ENCODE peak calls at places on chromosomes 16 and 17, in seven cellular contexts. B, F, H, K, I, Y and W are unnamed samples.

GRCh38 chr17:49612721-49613120 is 37.0 kb downstream of the NXPH3 start:
- DNase-seq in K (no peak), H (no peak), B (no peak), I (no peak), F (no peak), Y (no peak), W (no peak)

GRCh38 chr16:11914759-11915643 is 755 bp downstream of the GSPT1 start:
- DNase-seq in B (peak), Y (peak), F (peak), H (no peak), K (peak), I (peak), W (no peak)

GRCh38 chr16:76235025-76235424 is 42.2 kb upstream of the CNTNAP4 start:
- DNase-seq in H (no peak), Y (no peak), B (peak), K (no peak), F (no peak), I (no peak), W (no peak)

GRCh38 chr17:62950067-62950466 is 16.0 kb upstream of the TANC2 start:
- DNase-seq in F (no peak), K (peak), B (no peak), Y (peak), I (peak), H (peak), W (no peak)

GRCh38 chr16:12833939-12834338 is 30.3 kb upstream of the CPPED1 start:
- DNase-seq in I (peak), K (peak), Y (no peak), H (no peak), F (no peak), B (no peak), W (peak)

GRCh38 chr17:50128441-50129302 is 1.3 kb downstream of the SAMD14 start:
- DNase-seq in F (no peak), K (peak), B (no peak), Y (no peak), I (no peak), H (no peak), W (no peak)

GRCh38 chr16:12802661-12803060 is 1.0 kb downstream of the CPPED1 start:
- DNase-seq in B (no peak), Y (no peak), I (no peak), H (no peak), F (no peak), K (no peak), W (no peak)

GRCh38 chr16:52496051-52496876 is 50.7 kb downstream of the TOX3 start:
- DNase-seq in F (no peak), H (no peak), B (no peak), K (no peak), Y (no peak), I (no peak), W (no peak)

GRCh38 chr16:83137326-83137770 is 510.6 kb downstream of the CDH13 start:
- DNase-seq in I (peak), Y (peak), H (no peak), B (no peak), F (no peak), K (peak), W (no peak)

GRCh38 chr16:59510008-59510424 is 775.9 kb upstream of the GOT2 start:
- DNase-seq in Y (no peak), K (no peak), B (no peak), I (peak), H (no peak), F (no peak), W (no peak)

GRCh38 chr16:74468807-74469511 is 47.7 kb upstream of the CLEC18B start:
- DNase-seq in B (no peak), H (no peak), K (no peak), F (no peak), Y (no peak), I (no peak), W (no peak)

GRCh38 chr17:34755371-34755770 is 176.0 kb downstream of the TMEM132E start:
- DNase-seq in K (no peak), Y (no peak), H (no peak), F (peak), I (no peak), B (no peak), W (no peak)

GRCh38 chr17:77572851-77573250 is 385.7 kb upstream of the TNRC6C start:
- DNase-seq in K (no peak), Y (no peak), B (no peak), I (no peak), H (no peak), F (no peak), W (no peak)

GRCh38 chr17:38908676-38909181 is 16.7 kb upstream of the LASP1NB start:
- DNase-seq in Y (peak), K (no peak), I (no peak), F (peak), H (no peak), B (no peak), W (no peak)

GRCh38 chr16:2516391-2517240 is 2.9 kb downstream of the ATP6V0C start:
- DNase-seq in I (no peak), F (no peak), B (peak), Y (peak), K (peak), H (no peak), W (no peak)

GRCh38 chr17:18110636-18111145 is 2.1 kb downstream of the MYO15A start:
- DNase-seq in B (no peak), K (no peak), H (no peak), F (no peak), Y (no peak), I (no peak), W (no peak)

GRCh38 chr16:46974352-46974751 is 878 bp upstream of the DNAJA2 start:
- DNase-seq in B (no peak), Y (no peak), H (no peak), K (no peak), F (no peak), I (peak), W (no peak)

GRCh38 chr16:81676571-81677374 is 102.3 kb upstream of the PLCG2 start:
- DNase-seq in Y (no peak), K (no peak), F (no peak), B (no peak), I (no peak), H (no peak), W (no peak)

GRCh38 chr17:2195729-2196128 is 107.9 kb downstream of the SMG6 start:
- DNase-seq in B (no peak), I (peak), K (no peak), F (no peak), H (no peak), Y (no peak), W (no peak)

GRCh38 chr17:64074704-64075484 is 54.5 kb upstream of the ICAM2 start:
- DNase-seq in F (no peak), I (peak), Y (no peak), K (no peak), B (no peak), H (no peak), W (no peak)

GRCh38 chr17:16304832-16305231 is 48.4 kb downstream of the CENPV start:
- DNase-seq in K (no peak), F (no peak), H (no peak), B (no peak), Y (no peak), I (peak), W (no peak)

GRCh38 chr16:25189305-25189704 is 27.4 kb upstream of the AQP8 start:
- DNase-seq in I (no peak), K (no peak), B (no peak), F (no peak), H (no peak), Y (no peak), W (no peak)

DNA sequence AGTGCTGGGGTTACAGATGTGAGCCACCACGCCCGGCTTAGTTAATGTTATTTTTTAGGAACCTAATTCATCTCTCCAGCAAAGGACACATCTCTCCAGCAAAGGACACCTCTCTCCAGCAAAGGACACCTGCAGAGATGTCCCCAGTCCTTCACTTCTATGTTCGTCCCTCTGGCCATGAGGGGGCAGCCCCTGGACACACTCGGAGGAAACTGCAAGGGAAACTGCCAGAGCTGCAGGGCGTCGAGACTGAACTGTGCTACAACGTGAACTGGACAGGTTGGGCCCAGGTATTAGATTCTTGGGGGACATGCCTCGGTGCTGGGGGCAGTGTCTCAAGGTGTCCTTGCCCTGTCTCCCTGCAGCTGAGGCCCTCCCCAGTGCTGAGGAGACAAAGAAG is 4.7 kb downstream of the PFAS start:
- DNase-seq in H (no peak), F (no peak), Y (no peak), B (no peak), I (peak), K (peak), W (no peak)
- TF ChIP-seq CTCF in H (no peak), F (no peak), Y (no peak), B (no peak), I (peak), K (no peak), W (peak)

DNA sequence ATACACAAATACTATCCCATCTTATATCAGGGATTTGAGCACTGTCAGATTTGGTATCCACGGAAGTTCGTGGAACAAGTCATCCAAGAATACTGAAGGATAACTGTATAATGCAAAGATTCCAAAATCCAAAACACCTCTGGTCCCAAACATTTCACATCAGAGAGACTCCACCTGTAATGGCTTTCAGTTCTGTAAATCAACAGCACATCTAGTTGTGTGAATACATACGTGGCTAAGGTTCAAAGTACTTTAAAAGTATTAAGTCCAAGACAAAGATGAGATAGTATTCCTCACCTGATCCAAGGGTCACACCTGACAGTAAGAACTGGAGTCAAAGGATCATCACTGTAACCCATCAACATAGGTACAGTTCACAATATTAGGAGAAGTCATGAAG is 54.8 kb downstream of the KANSL1 start:
- DNase-seq in H (no peak), Y (no peak), I (no peak), B (no peak), K (no peak), F (no peak), W (no peak)
- H3K27ac ChIP-seq in H (no peak), Y (no peak), I (no peak), B (no peak), K (peak), F (no peak), W (no peak)

DNA sequence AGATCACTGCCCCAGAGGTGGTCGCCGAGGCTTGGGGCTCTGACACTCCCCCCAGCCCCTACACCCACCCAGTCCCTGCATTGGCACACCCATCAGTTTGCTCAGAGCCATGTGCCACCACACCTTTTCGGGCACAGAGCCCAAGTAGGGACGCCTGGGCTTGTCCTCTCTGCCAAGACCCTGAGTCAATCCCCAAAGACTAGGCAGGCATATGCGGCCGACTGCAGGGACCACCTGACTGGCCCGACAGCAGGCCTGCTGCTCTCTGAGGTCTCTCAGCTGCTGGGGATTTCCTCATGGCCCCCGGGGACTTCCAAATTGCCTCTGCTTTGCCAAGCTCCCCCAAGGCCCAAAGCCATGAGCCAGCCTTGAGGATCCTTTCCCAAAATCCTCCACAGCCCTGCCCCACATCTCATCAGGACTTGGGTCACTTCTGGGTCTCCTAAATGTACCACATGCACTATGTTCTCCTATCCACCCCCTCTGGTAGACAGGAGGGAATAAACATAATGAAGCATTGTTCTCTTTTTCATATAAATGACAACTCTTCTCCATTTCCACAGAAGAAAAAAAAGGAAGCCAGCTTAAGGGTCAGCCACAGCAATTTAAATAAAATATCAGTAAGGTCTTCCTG is 30.6 kb downstream of the MYO18A start:
- DNase-seq in Y (peak), F (no peak), I (no peak), H (no peak), B (no peak), K (peak), W (no peak)
- H3K4me3 ChIP-seq in Y (peak), F (peak), I (peak), H (peak), B (peak), K (no peak), W (no peak)

GRCh38 chr16:55513616-55514015 is 4.7 kb downstream of the LPCAT2 start:
- DNase-seq in H (no peak), I (peak), Y (no peak), B (no peak), F (no peak), K (no peak), W (no peak)
- TF ChIP-seq CTCF in H (no peak), I (no peak), Y (no peak), B (no peak), F (no peak), K (no peak), W (no peak)

GRCh38 chr17:57457188-57457587 is 200.9 kb downstream of the MSI2 start:
- DNase-seq in I (no peak), F (no peak), Y (no peak), B (no peak), H (no peak), K (no peak), W (no peak)

GRCh38 chr17:57462007-57462579 is 205.8 kb downstream of the MSI2 start:
- DNase-seq in K (no peak), F (no peak), B (no peak), H (no peak), I (no peak), Y (no peak), W (no peak)

GRCh38 chr17:57458718-57459285 is 202.5 kb downstream of the MSI2 start:
- DNase-seq in H (no peak), I (no peak), Y (no peak), K (no peak), F (no peak), B (no peak), W (no peak)

GRCh38 chr17:57461082-57461481 is 204.8 kb downstream of the MSI2 start:
- DNase-seq in Y (no peak), I (peak), B (no peak), H (no peak), K (peak), F (no peak), W (no peak)

GRCh38 chr17:57459286-57459915 is 203.1 kb downstream of the MSI2 start:
- DNase-seq in B (no peak), K (no peak), H (no peak), F (no peak), I (peak), Y (no peak), W (no peak)
- H3K27ac ChIP-seq in B (no peak), K (peak), H (no peak), F (no peak), I (no peak), Y (no peak), W (no peak)

DNA sequence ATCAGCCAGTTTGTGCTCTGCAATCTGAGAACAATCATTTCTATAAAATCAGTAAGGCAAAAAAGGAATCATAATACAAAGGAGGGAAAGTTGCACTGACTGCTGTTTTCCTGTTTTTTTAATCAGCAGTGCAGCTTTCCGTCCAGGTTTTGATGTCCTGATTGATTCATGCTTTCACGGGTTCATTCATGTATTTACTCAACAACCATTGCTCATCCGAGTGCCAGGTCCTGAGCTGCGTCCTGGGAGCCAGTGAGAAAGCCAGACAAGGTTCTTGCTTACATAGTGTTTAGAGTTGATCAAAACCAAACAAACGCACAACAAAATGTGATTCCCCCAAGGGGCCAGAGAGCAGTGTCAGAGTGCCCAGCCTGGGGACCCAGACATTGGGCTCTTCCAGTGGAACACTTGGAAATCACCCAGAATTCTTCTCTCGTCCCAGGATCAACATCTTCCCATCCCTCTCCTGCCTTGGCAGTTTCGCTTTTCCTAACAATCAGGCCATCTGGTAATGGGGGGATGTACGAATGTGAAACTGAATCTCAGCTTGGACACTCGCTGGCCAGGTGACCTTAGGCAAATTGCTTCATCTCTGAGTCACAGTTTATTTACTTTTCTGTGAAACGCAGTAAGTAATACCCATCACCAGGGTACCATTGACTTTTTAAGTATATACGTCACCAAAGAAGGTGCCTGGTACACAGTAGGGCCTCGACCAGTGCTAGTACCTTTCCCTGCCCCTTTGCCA is 13.3 kb upstream of the C1QL1 start:
- DNase-seq in F (no peak), H (no peak), K (peak), I (peak), Y (no peak), B (no peak), W (no peak)
- H3K4me3 ChIP-seq in F (no peak), H (no peak), K (no peak), I (peak), Y (no peak), B (no peak), W (peak)

GRCh38 chr16:67928561-67929364 is 2.9 kb downstream of the CTRL start:
- DNase-seq in F (peak), H (no peak), Y (peak), B (peak), I (peak), K (peak), W (peak)
- TF ChIP-seq CTCF in F (peak), H (peak), Y (peak), B (peak), I (peak), K (peak), W (peak)

DNA sequence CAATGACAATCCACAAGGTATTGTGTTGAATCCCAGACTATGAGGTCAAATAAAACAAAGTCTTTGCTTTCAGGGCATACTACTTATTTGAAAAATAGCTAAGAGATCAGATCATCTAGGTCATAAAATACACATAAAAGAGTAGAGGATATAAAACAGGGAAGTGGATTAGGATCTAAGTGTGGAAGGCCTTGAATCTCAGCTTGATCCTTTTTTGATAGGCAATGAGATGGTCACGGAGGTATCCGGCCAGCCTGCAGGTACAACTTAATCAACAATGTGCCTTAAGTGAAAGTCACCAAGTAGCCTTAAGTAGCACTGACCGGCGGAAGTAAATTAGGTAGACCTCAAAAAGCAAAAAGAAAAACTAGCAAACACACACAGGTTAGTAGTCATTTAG is 901.7 kb downstream of the KCNJ2 start:
- DNase-seq in Y (no peak), I (no peak), K (no peak), H (no peak), B (no peak), F (no peak), W (no peak)
- H3K27ac ChIP-seq in Y (no peak), I (peak), K (no peak), H (no peak), B (no peak), F (no peak), W (peak)

GRCh38 chr17:42422958-42423712 is at the start of gene CAVIN1:
- DNase-seq in I (peak), B (peak), K (peak), Y (peak), F (peak), H (peak), W (peak)
- H3K4me3 ChIP-seq in I (peak), B (peak), K (peak), Y (peak), F (peak), H (peak), W (peak)

GRCh38 chr16:29790183-29790948 is at the start of gene KIF22:
- DNase-seq in B (peak), Y (peak), I (peak), K (peak), H (peak), F (peak), W (peak)

GRCh38 chr16:29784157-29784556 is 6.1 kb downstream of the ZG16 start:
- DNase-seq in I (no peak), K (no peak), Y (no peak), H (no peak), B (no peak), F (no peak), W (no peak)

GRCh38 chr16:29779474-29779873 is 1.4 kb downstream of the ZG16 start:
- DNase-seq in K (no peak), B (no peak), H (no peak), Y (no peak), I (no peak), F (no peak), W (peak)

GRCh38 chr16:29789775-29790182 is 772 bp upstream of the KIF22 start:
- DNase-seq in B (no peak), F (no peak), H (no peak), I (no peak), K (no peak), Y (peak), W (no peak)

DNA sequence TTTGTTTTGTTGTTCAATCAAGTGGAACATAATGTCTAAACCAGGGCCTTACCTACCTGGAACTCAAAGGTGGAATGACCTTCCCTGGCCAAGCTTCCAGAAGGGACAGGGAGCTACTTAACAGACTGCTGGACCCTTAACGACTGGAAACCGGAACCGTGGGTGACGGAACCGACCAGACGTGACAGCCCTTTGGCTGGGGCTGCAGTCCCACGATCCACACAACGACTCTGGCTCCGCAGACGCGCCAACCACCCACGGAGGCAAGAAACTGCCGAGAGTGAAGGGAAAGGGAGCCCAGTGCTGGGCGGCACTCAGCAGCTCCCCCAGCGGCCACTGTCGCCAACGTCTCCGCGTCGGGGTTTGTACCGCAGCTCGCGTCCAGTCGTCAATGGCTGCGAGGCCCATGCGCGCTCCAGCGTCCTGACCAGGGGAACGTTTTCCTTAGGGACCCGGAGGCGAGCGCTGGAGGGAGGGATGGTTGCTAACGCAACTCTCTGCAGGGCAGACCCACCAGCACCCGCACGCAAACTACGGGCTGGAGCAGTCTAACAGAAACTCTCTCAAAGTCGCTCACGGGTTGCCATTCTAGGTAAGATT is 5.5 kb upstream of the KIF22 start:
- DNase-seq in F (peak), I (peak), K (peak), Y (peak), B (peak), H (no peak), W (no peak)
- TF ChIP-seq CTCF in F (peak), I (peak), K (peak), Y (peak), B (peak), H (peak), W (peak)